ENCODE peak calls at places on chromosome 21, in seven cellular contexts. Q, G, S, E, T, J and C are unnamed samples.

GRCh38 chr21:27735699-27736098 is 768.8 kb upstream of the ADAMTS5 start:
- DNase-seq in Q (no peak), J (no peak), S (no peak), G (no peak), E (no peak), T (no peak), C (no peak)

GRCh38 chr21:34640858-34641257 is 25.9 kb upstream of the RCAN1 start:
- DNase-seq in T (no peak), S (no peak), J (peak), Q (no peak), E (no peak), G (peak), C (no peak)

GRCh38 chr21:26188422-26188821 is 17.9 kb upstream of the APP start:
- DNase-seq in J (no peak), G (no peak), T (no peak), E (no peak), S (no peak), Q (no peak), C (no peak)

GRCh38 chr21:29007801-29008200 is 11.3 kb downstream of the RWDD2B start:
- DNase-seq in G (no peak), T (no peak), S (no peak), J (no peak), E (no peak), Q (no peak), C (no peak)

GRCh38 chr21:41651830-41652229 is 115.0 kb downstream of the RIPK4 start:
- DNase-seq in Q (no peak), T (no peak), G (peak), E (no peak), S (no peak), J (peak), C (no peak)

GRCh38 chr21:25490742-25491141 is 116.5 kb downstream of the MRPL39 start:
- DNase-seq in J (peak), Q (no peak), S (no peak), G (no peak), T (no peak), E (no peak), C (no peak)

GRCh38 chr21:25115021-25115420 is 492.3 kb downstream of the MRPL39 start:
- DNase-seq in T (no peak), E (no peak), Q (no peak), G (no peak), J (no peak), S (no peak), C (no peak)

GRCh38 chr21:26469789-26470188 is 103.3 kb downstream of the CYYR1 start:
- DNase-seq in S (no peak), T (no peak), J (peak), E (no peak), Q (no peak), G (peak), C (no peak)

GRCh38 chr21:25080706-25081495 is 526.4 kb downstream of the MRPL39 start:
- DNase-seq in T (no peak), S (no peak), J (no peak), G (no peak), Q (no peak), E (no peak), C (no peak)

GRCh38 chr21:26127918-26128317 is 42.7 kb downstream of the APP start:
- DNase-seq in J (peak), G (peak), T (no peak), S (no peak), E (no peak), Q (no peak), C (no peak)

GRCh38 chr21:25487046-25487594 is 120.2 kb downstream of the MRPL39 start:
- DNase-seq in Q (no peak), G (peak), T (no peak), S (no peak), J (no peak), E (no peak), C (no peak)

GRCh38 chr21:16162953-16163352 is 433.2 kb downstream of the USP25 start:
- DNase-seq in S (no peak), J (no peak), T (no peak), Q (no peak), G (no peak), E (no peak), C (no peak)

GRCh38 chr21:35825370-35825769 is 235.0 kb downstream of the SETD4 start:
- DNase-seq in E (no peak), S (no peak), T (no peak), G (no peak), Q (no peak), J (no peak), C (no peak)

GRCh38 chr21:37593740-37594471 is 227.3 kb downstream of the DYRK1A start:
- DNase-seq in G (no peak), J (no peak), T (no peak), S (no peak), E (no peak), Q (no peak), C (no peak)

GRCh38 chr21:34583926-34584563 is 30.9 kb downstream of the RCAN1 start:
- DNase-seq in S (no peak), T (no peak), E (no peak), G (no peak), J (no peak), Q (no peak), C (no peak)

GRCh38 chr21:15333943-15334342 is 269.1 kb upstream of the NRIP1 start:
- DNase-seq in Q (no peak), E (no peak), S (no peak), J (no peak), G (no peak), T (no peak), C (no peak)

GRCh38 chr21:29194847-29195246 is 64.4 kb downstream of the MAP3K7CL start:
- DNase-seq in G (peak), Q (no peak), T (no peak), J (peak), S (no peak), E (no peak), C (no peak)

GRCh38 chr21:35664683-35665082 is 395.6 kb downstream of the SETD4 start:
- DNase-seq in S (no peak), T (no peak), J (peak), E (no peak), G (no peak), Q (no peak), C (no peak)

GRCh38 chr21:16323586-16323985 is 593.8 kb downstream of the USP25 start:
- DNase-seq in T (no peak), G (peak), E (no peak), Q (no peak), S (no peak), J (no peak), C (no peak)

GRCh38 chr21:36627242-36627641 is 71.7 kb upstream of the SIM2 start:
- DNase-seq in T (no peak), E (no peak), G (peak), J (peak), Q (no peak), S (no peak), C (no peak)

GRCh38 chr21:46036696-46037337 is 55.2 kb downstream of the COL6A1 start:
- DNase-seq in Q (no peak), E (no peak), J (no peak), S (no peak), G (no peak), T (no peak), C (no peak)
- TF ChIP-seq CTCF in Q (no peak), E (no peak), J (no peak), S (no peak), G (no peak), T (no peak), C (no peak)

DNA sequence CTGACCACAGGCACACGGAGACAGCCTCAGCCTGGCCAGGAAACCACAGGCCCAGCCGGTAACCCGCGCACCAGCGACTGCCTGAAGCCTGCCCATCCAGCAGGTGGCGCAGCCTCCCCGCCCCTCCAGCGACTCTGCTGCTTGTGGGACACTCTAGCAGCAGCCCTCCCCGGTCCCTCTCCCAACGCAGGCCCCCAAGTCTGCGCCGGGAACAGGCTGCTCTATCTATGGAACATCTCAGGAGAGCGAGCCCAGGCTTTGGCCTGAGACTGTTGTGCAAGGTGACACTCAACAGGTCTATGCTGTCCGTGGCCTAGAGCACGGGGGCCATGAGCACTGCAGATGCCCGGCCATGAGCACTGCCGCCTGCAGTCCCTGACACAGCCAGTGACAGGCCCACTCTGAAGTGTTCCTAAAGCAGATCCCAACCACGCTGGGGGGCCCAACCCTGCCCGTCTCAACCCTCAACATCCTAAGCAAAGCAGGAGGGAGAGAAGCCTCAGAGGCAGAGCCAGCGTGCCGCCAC is 28.4 kb downstream of the WDR4 start:
- DNase-seq in G (peak), T (no peak), J (peak), Q (no peak), S (no peak), E (no peak), C (no peak)
- TF ChIP-seq CTCF in G (peak), T (peak), J (peak), Q (peak), S (peak), E (no peak), C (peak)

DNA sequence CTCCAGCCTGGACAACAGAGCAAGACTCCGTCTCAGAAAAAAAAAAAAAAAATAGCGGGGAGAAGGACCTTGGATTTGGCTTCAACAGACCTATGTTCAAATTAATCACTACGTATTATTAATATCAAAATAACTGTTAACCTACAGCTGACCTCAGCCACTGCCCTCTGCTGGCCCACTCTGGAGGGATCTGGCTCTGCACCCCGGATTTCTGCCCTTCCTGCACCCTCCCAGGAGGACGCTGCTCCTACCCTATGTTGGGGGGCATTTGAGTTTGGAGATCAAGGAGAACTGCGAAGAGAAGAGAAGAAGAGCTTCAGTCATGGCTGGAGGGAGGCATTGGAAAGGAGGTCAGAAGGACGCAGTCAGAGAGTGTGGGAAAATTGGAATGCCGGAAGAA is 96.7 kb downstream of the PSMG1 start:
- DNase-seq in G (no peak), T (no peak), E (no peak), S (no peak), J (no peak), Q (no peak), C (no peak)
- TF ChIP-seq CTCF in G (no peak), T (no peak), E (no peak), S (no peak), J (peak), Q (peak), C (no peak)

DNA sequence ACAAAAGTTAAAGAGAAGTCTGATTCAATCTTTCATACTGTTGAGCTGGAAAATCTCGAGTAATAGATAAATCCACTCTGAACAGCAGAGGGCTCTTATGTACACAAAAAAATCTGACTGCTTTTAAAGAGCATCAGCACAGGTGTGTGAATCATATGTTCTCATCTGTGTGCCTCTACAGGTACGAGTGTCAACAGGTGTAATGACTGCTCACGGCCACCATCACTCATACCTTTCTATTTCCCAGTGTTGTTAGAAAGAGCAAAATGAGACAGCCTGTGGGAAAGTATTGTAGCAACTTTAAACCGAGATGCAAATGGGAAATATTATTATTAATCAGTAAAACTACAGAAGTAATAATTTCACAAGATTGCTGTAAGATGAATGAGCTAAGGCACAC is 49.0 kb upstream of the SCAF4 start:
- DNase-seq in E (no peak), S (no peak), J (peak), T (no peak), Q (no peak), G (no peak), C (no peak)
- TF ChIP-seq CTCF in E (no peak), S (no peak), J (peak), T (no peak), Q (peak), G (no peak), C (no peak)

DNA sequence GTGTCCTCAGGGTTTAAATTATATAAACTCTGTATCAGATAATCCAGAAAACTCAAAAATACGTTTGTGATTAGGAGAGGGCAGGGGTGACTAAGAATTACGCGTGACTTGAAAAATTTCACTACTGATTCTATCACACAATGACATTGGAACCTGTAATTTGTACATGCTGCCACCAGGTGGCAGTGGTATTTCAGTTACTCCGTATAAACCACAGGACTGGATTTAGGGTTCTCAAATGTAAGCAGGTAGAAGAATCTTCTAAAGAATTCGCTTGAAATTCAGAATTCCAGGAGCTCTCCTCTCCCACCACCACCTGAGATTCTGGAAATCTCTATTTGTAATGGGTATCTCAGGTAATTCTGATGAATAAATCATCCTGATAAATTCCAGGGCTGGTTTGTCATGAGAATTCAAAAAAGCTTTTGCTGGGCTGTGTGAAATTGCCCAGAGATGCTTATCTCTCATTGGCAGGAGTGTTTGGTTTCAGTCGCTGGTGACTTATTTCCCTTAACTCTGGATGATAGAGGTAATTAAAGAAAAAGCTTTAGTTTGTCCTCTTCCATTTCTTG is 1.7 kb upstream of the KRTAP7-1 start:
- DNase-seq in G (peak), Q (no peak), J (peak), T (peak), E (no peak), S (no peak), C (no peak)
- TF ChIP-seq CTCF in G (peak), Q (peak), J (peak), T (peak), E (no peak), S (peak), C (peak)

DNA sequence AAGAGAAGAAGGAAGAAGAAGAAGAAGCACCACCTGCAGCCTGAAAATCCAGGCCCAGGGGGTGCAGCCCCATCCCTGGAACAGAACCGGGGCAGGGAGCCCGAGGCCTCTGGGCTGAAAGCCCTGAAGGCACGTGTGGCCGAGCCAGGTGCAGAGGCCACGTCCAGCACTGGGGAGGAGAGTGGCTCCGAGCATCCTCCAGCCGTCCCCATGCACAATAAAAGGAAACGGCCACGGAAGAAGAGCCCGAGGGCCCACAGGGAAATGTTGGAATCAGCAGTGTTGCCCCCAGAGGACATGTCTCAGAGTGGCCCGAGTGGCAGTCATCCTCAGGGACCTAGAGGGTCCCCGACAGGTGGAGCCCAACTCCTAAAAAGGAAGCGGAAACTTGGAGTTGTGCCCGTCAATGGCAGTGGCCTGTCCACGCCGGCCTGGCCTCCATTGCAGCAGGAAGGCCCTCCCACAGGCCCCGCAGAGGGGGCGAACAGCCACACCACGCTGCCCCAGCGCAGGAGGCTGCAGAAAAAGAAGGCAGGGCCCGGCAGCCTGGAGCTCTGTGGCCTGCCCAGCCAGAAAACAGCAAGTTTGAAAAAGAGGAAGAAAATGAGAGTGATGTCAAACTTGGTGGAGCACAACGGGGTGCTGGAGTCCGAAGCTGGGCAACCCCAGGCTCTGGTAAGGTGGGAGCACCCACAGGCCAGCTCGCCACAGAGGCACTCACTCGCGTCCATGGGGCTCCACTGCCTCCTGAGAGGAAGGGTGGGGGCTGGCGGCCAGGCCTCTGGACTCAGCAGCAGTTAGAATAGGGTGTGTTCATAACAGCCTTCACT is 28.4 kb downstream of the RRP1B start:
- DNase-seq in T (no peak), J (no peak), S (peak), E (no peak), Q (no peak), G (no peak), C (no peak)
- TF ChIP-seq CTCF in T (no peak), J (no peak), S (no peak), E (no peak), Q (no peak), G (no peak), C (no peak)

GRCh38 chr21:44487831-44488230 is 32.5 kb downstream of the LRRC3 start:
- DNase-seq in S (no peak), E (no peak), Q (no peak), T (no peak), J (peak), G (peak), C (peak)
- TF ChIP-seq CTCF in S (no peak), E (no peak), Q (peak), T (peak), J (peak), G (peak), C (peak)

GRCh38 chr21:21750124-21750825 is 752.1 kb downstream of the NCAM2 start:
- DNase-seq in E (no peak), Q (no peak), G (no peak), S (no peak), J (no peak), T (no peak), C (no peak)

GRCh38 chr21:21751286-21751685 is 753.1 kb downstream of the NCAM2 start:
- DNase-seq in E (no peak), S (no peak), T (no peak), Q (no peak), J (no peak), G (peak), C (no peak)
- TF ChIP-seq CTCF in E (no peak), S (peak), T (no peak), Q (no peak), J (no peak), G (peak), C (peak)

GRCh38 chr21:42970946-42971653 is 3.3 kb upstream of the PKNOX1 start:
- DNase-seq in Q (no peak), T (no peak), E (no peak), S (no peak), J (no peak), G (no peak), C (no peak)

GRCh38 chr21:42974832-42975820 is 764 bp downstream of the PKNOX1 start:
- DNase-seq in Q (peak), G (peak), E (peak), T (peak), J (peak), S (peak), C (peak)

GRCh38 chr21:42973991-42974831 is at the start of gene PKNOX1:
- DNase-seq in J (peak), Q (peak), E (peak), G (peak), T (peak), S (peak), C (peak)

GRCh38 chr21:42971897-42972275 is 2.5 kb upstream of the PKNOX1 start:
- DNase-seq in G (no peak), E (no peak), T (no peak), Q (no peak), J (no peak), S (no peak), C (no peak)

GRCh38 chr21:42973309-42973990 is 912 bp upstream of the PKNOX1 start:
- DNase-seq in J (no peak), S (no peak), E (peak), Q (no peak), G (no peak), T (no peak), C (no peak)
- TF ChIP-seq CTCF in J (no peak), S (no peak), E (no peak), Q (no peak), G (no peak), T (no peak), C (no peak)

GRCh38 chr21:18041012-18041411 is 203.6 kb upstream of the CHODL start:
- DNase-seq in E (no peak), T (no peak), S (no peak), Q (no peak), J (peak), G (peak), C (no peak)
- TF ChIP-seq CTCF in E (no peak), T (no peak), S (peak), Q (peak), J (peak), G (no peak), C (peak)